ENCODE peak calls at places on chromosome 20, in six cellular contexts. F is HCT116, P is K562, X is GM12878, B is SK-N-SH, S is T47D. H is an unnamed sample.

GRCh38 chr20:31587545-31588389 is 17.3 kb upstream of the ID1 start:
- DNase-seq in S (no peak), B (peak; percentile 77), X (no peak), P (peak; percentile 39), F (no peak), H (no peak)

GRCh38 chr20:58212636-58213035 is 15.8 kb downstream of the ANKRD60 start:
- DNase-seq in X (no peak), P (no peak), B (peak; percentile 49), F (no peak), S (no peak), H (no peak)

GRCh38 chr20:57672164-57672563 is 37.7 kb downstream of the PMEPA1 start:
- DNase-seq in P (no peak), B (peak; percentile 72), X (no peak), S (no peak), F (no peak), H (no peak)

GRCh38 chr20:20856306-20856705 is 143.9 kb upstream of the RALGAPA2 start:
- DNase-seq in B (no peak), S (no peak), P (no peak), F (no peak), X (no peak), H (no peak)

GRCh38 chr20:10076126-10077080 is 41.6 kb downstream of the ANKEF1 start:
- DNase-seq in B (no peak), X (no peak), F (no peak), S (no peak), P (no peak), H (no peak)

GRCh38 chr20:53099851-53100250 is 127.7 kb downstream of the TSHZ2 start:
- DNase-seq in B (no peak), S (no peak), F (no peak), P (no peak), X (no peak), H (no peak)

GRCh38 chr20:49233226-49233625 is 14.0 kb downstream of the DDX27 start:
- DNase-seq in F (no peak), P (no peak), X (no peak), B (no peak), S (no peak), H (no peak)

GRCh38 chr20:62745959-62746288 is 37.3 kb downstream of the NTSR1 start:
- DNase-seq in F (no peak), B (no peak), X (no peak), S (no peak), P (no peak), H (no peak)

GRCh38 chr20:62955519-62956386 is 3.2 kb downstream of the SLC17A9 start:
- DNase-seq in S (peak; percentile 38), B (no peak), P (no peak), X (no peak), F (no peak), H (peak; percentile 98)

GRCh38 chr20:3732327-3733118 is at the start of gene HSPA12B:
- DNase-seq in P (no peak), S (no peak), X (no peak), B (peak; percentile 87), F (no peak), H (no peak)

GRCh38 chr20:10286356-10286755 is 67.7 kb downstream of the SNAP25 start:
- DNase-seq in X (no peak), P (no peak), B (no peak), S (no peak), F (no peak), H (no peak)

GRCh38 chr20:4546342-4546741 is 175.4 kb upstream of the PRND start:
- DNase-seq in X (no peak), P (no peak), B (no peak), S (no peak), F (no peak), H (no peak)

GRCh38 chr20:40335437-40335836 is 353.6 kb downstream of the MAFB start:
- DNase-seq in B (no peak), X (no peak), S (no peak), P (no peak), F (no peak), H (no peak)

GRCh38 chr20:652611-653109 is 340 bp downstream of the SRXN1 start:
- DNase-seq in F (no peak), B (no peak), S (no peak), X (no peak), P (no peak), H (no peak)

GRCh38 chr20:32159766-32160221 is 47.7 kb downstream of the PLAGL2 start:
- DNase-seq in X (no peak), S (no peak), B (no peak), F (no peak), P (peak; percentile 74), H (no peak)

GRCh38 chr20:41989935-41990635 is 371.9 kb upstream of the CHD6 start:
- DNase-seq in S (no peak), B (peak; percentile 68), F (no peak), P (no peak), X (no peak), H (no peak)

GRCh38 chr20:25697132-25697446 is 436 bp upstream of the ZNF337 start:
- DNase-seq in B (no peak), P (no peak), F (no peak), S (no peak), X (no peak), H (no peak)

GRCh38 chr20:25692499-25692898 is 4.2 kb downstream of the ZNF337 start:
- DNase-seq in S (no peak), F (no peak), X (no peak), B (no peak), P (no peak), H (no peak)

GRCh38 chr20:25699914-25700313 is 3.3 kb upstream of the ZNF337 start:
- DNase-seq in S (no peak), P (no peak), F (no peak), X (no peak), B (no peak), H (no peak)

GRCh38 chr20:25696384-25697131 is at the start of gene ZNF337:
- DNase-seq in F (peak; percentile 93), X (peak; percentile 77), P (peak; percentile 89), B (peak; percentile 96), S (peak; percentile 95), H (peak; percentile 98)

GRCh38 chr20:25695532-25696383 is 895 bp downstream of the ZNF337 start:
- DNase-seq in S (peak; percentile 24), B (no peak), X (no peak), F (no peak), P (no peak), H (no peak)
- TF ChIP-seq JUND in S (no peak), B (no peak), X (no peak), F (no peak), P (no peak), H (no peak)

GRCh38 chr20:37538003-37538402 is 10.3 kb upstream of the BLCAP start:
- DNase-seq in B (no peak), P (no peak), S (no peak), F (no peak), X (no peak), H (peak; percentile 48)
- TF ChIP-seq JUND in B (no peak), P (no peak), S (no peak), F (no peak), X (no peak), H (peak; percentile 36)

GRCh38 chr20:1993986-1994385 is at the start of gene PDYN:
- DNase-seq in F (no peak), P (no peak), S (no peak), B (no peak), X (no peak), H (no peak)
- TF ChIP-seq JUND in F (no peak), P (no peak), S (no peak), B (no peak), X (no peak), H (no peak)

GRCh38 chr20:45781391-45781931 is 10.2 kb downstream of the WFDC3 start:
- DNase-seq in F (peak; percentile 92), X (no peak), B (no peak), S (no peak), P (no peak), H (no peak)
- TF ChIP-seq JUND in F (peak; percentile 95), X (no peak), B (peak; percentile 77), S (no peak), P (no peak), H (no peak)

GRCh38 chr20:33325350-33325749 is 42.3 kb downstream of the BPIFB1 start:
- DNase-seq in S (no peak), B (no peak), P (no peak), F (no peak), X (no peak), H (no peak)
- TF ChIP-seq JUND in S (no peak), B (no peak), P (no peak), F (no peak), X (no peak), H (no peak)

GRCh38 chr20:13874269-13875158 is 89.7 kb downstream of the NDUFAF5 start:
- DNase-seq in B (no peak), F (no peak), S (no peak), P (no peak), X (no peak), H (no peak)
- TF ChIP-seq JUND in B (no peak), F (no peak), S (no peak), P (no peak), X (no peak), H (no peak)

GRCh38 chr20:43736588-43737091 is 9.8 kb upstream of the GTSF1L start:
- DNase-seq in P (peak; percentile 35), F (no peak), X (peak; percentile 79), B (no peak), S (peak; percentile 47), H (no peak)
- TF ChIP-seq JUND in P (no peak), F (no peak), X (peak; percentile 35), B (no peak), S (no peak), H (no peak)

DNA sequence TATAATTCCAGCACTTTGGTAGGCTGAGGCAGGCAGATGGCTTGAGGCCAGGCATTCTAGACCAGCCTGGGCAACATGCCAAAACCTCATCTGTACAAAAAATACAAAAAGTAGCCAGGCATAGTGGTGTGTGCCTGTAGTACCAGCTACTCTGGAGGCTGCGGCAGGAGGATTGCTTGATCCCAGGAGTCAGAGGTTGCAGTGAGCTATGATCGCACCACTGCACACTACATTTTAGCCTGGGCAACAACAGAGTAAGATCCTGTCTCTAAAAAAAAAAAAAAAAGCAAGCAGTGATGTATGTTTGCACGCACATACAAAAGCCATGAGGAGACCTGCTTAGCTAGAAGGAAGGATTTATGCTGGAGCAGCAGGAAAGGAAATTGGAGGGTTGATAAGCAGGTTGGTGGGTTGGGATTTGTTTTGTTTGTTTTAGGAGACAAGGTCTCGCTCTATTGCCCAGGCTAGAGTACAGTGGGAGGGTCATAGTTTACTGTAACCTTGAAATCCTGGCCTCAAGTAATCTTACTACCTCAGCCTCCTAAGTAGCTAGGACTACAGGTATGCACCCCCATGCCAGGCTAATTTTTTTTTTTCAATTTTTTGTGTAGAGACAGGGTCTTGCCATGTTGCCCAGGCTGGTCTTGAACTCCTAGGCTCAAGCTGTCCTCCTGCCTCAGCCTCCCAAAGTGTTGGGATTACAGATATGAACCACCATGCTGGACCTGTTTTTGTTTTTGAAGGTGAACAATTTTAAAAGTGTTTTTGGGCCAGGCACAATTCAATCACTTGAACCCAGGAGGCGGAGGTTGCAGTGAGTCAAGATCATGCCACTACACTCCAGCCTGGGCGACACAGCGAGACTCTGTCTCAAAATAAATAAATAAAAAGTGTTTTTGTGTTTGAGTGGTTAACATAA is 4.0 kb downstream of the ZSWIM3 start:
- DNase-seq in S (peak; percentile 31), X (no peak), F (no peak), P (no peak), B (no peak), H (peak; percentile 54)
- TF ChIP-seq JUND in S (no peak), X (no peak), F (no peak), P (no peak), B (no peak), H (no peak)

H was measured in HepG2.